ENCODE peak calls at places on chromosomes 6 and 20, in nine cellular contexts. P is neuronal stem cell; E is fibroblast of pulmonary artery; Z is Ammon's horn; S is T-helper 17 cell; U is NCI-H748 treated with DMSO at 0.1 percent for 48 hours; N is Right ventricle myocardium superior; L is LNCaP clone FGC; Q is activated naive CD4-positive, alpha-beta T cell treated with anti-CD3 and anti-CD28 coated beads, Interleukin-2, amount 10 ng/mL, durations not matched to agents 7 days and 5 days. B is an unnamed sample.

GRCh38 chr6:89436226-89436625 is 3.3 kb downstream of the ANKRD6 start:
- DNase-seq in P (no peak), E (peak), Z (no peak), S (no peak), U (peak), N (no peak), L (no peak), Q (no peak), B (no peak)

GRCh38 chr6:88730602-88731001 is 232.8 kb downstream of the RNGTT start:
- DNase-seq in P (no peak), E (peak), Z (no peak), S (no peak), U (no peak), N (no peak), L (peak), Q (no peak), B (no peak)

GRCh38 chr6:144899161-144899560 is 614.0 kb downstream of the UTRN start:
- DNase-seq in P (no peak), E (peak), Z (no peak), S (no peak), U (no peak), N (no peak), L (no peak), Q (no peak), B (no peak)

GRCh38 chr6:95545691-95546090 is 31.6 kb upstream of the MANEA start:
- DNase-seq in P (no peak), E (no peak), Z (no peak), S (no peak), U (no peak), N (no peak), L (no peak), Q (no peak), B (no peak)

GRCh38 chr6:139323511-139324445 is 32.0 kb upstream of the TXLNB start:
- DNase-seq in P (peak), E (peak), Z (peak), S (peak), U (no peak), N (peak), L (no peak), Q (peak), B (peak)

GRCh38 chr6:70103798-70104197 is 199.1 kb downstream of the COL9A1 start:
- DNase-seq in P (no peak), E (no peak), Z (no peak), S (no peak), U (no peak), N (no peak), L (no peak), Q (no peak), B (no peak)

GRCh38 chr20:32252189-32252588 is 25.3 kb upstream of the KIF3B start:
- DNase-seq in P (no peak), E (no peak), Z (no peak), S (no peak), U (no peak), N (no peak), L (no peak), Q (peak), B (peak)

GRCh38 chr6:73695619-73696421 is at the start of gene CD109:
- DNase-seq in P (peak), E (peak), Z (peak), S (peak), U (peak), N (peak), L (no peak), Q (peak), B (peak)

GRCh38 chr6:111788779-111789276 is 84.4 kb downstream of the FYN start:
- DNase-seq in P (peak), E (peak), Z (peak), S (no peak), U (no peak), N (no peak), L (no peak), Q (no peak), B (no peak)

GRCh38 chr6:14110001-14110818 is 7.4 kb upstream of the CD83 start:
- DNase-seq in P (no peak), E (no peak), Z (no peak), S (no peak), U (no peak), N (no peak), L (no peak), Q (no peak), B (no peak)

GRCh38 chr20:41072919-41073318 is 44.3 kb downstream of the TOP1 start:
- DNase-seq in P (no peak), E (no peak), Z (no peak), S (no peak), U (no peak), N (no peak), L (no peak), Q (no peak), B (no peak)

GRCh38 chr6:40543133-40543532 is 44.0 kb downstream of the LRFN2 start:
- DNase-seq in P (no peak), E (no peak), Z (no peak), S (no peak), U (no peak), N (no peak), L (peak), Q (no peak), B (no peak)

GRCh38 chr20:12327205-12327604 is 409.5 kb downstream of the BTBD3 start:
- DNase-seq in P (no peak), E (no peak), Z (no peak), S (no peak), U (no peak), N (no peak), L (no peak), Q (no peak), B (no peak)

GRCh38 chr6:27601668-27602254 is 128.9 kb upstream of the ZNF184 start:
- DNase-seq in P (no peak), E (no peak), Z (no peak), S (no peak), U (peak), N (no peak), L (no peak), Q (no peak), B (no peak)

GRCh38 chr20:46177768-46178167 is 59.7 kb downstream of the CD40 start:
- DNase-seq in P (no peak), E (no peak), Z (no peak), S (no peak), U (no peak), N (no peak), L (no peak), Q (no peak), B (no peak)

GRCh38 chr6:157717266-157717870 is 105.7 kb upstream of the SNX9 start:
- DNase-seq in P (no peak), E (no peak), Z (no peak), S (no peak), U (no peak), N (no peak), L (no peak), Q (no peak), B (no peak)

GRCh38 chr20:46374383-46374782 is 32.0 kb downstream of the ELMO2 start:
- DNase-seq in P (no peak), E (no peak), Z (no peak), S (no peak), U (no peak), N (no peak), L (no peak), Q (no peak), B (no peak)

GRCh38 chr20:56827763-56828162 is 198.7 kb downstream of the TFAP2C start:
- DNase-seq in P (no peak), E (peak), Z (no peak), S (no peak), U (no peak), N (no peak), L (no peak), Q (no peak), B (no peak)

GRCh38 chr6:19691465-19692167 is 145.6 kb upstream of the ID4 start:
- DNase-seq in P (peak), E (peak), Z (peak), S (no peak), U (no peak), N (no peak), L (no peak), Q (no peak), B (no peak)

GRCh38 chr6:830667-831327 is 137.9 kb upstream of the EXOC2 start:
- DNase-seq in P (no peak), E (no peak), Z (no peak), S (no peak), U (peak), N (no peak), L (no peak), Q (no peak), B (no peak)

GRCh38 chr6:122790740-122791679 is 2.0 kb downstream of the SMPDL3A start:
- DNase-seq in P (no peak), E (no peak), Z (no peak), S (no peak), U (no peak), N (no peak), L (no peak), Q (no peak), B (no peak)

GRCh38 chr6:42805297-42805861 is 23.5 kb downstream of the BICRAL start:
- DNase-seq in P (no peak), E (no peak), Z (no peak), S (no peak), U (no peak), N (no peak), L (no peak), Q (no peak), B (no peak)

GRCh38 chr6:21653902-21654301 is 60.4 kb downstream of the SOX4 start:
- DNase-seq in P (no peak), E (no peak), Z (no peak), S (no peak), U (no peak), N (no peak), L (no peak), Q (no peak), B (no peak)

GRCh38 chr6:126118934-126119333 is 132.6 kb downstream of the TRMT11 start:
- DNase-seq in P (no peak), E (peak), Z (no peak), S (no peak), U (no peak), N (no peak), L (no peak), Q (no peak), B (no peak)

GRCh38 chr20:50596694-50597021 is 86.5 kb downstream of the PTPN1 start:
- DNase-seq in P (no peak), E (no peak), Z (no peak), S (no peak), U (no peak), N (no peak), L (no peak), Q (no peak), B (no peak)

GRCh38 chr20:5657190-5657872 is 92.9 kb upstream of the SHLD1 start:
- DNase-seq in P (no peak), E (peak), Z (peak), S (no peak), U (no peak), N (peak), L (peak), Q (no peak), B (no peak)

GRCh38 chr6:101613556-101613955 is 220.0 kb downstream of the GRIK2 start:
- DNase-seq in P (no peak), E (no peak), Z (no peak), S (no peak), U (no peak), N (no peak), L (no peak), Q (no peak), B (no peak)

GRCh38 chr6:111874030-111874425 is 776 bp upstream of the FYN start:
- DNase-seq in P (no peak), E (peak), Z (peak), S (peak), U (peak), N (no peak), L (no peak), Q (peak), B (peak)

GRCh38 chr6:13406781-13407180 is 78.4 kb upstream of the TBC1D7 start:
- DNase-seq in P (no peak), E (peak), Z (peak), S (no peak), U (no peak), N (no peak), L (no peak), Q (no peak), B (no peak)

B was measured in T-cell.